ENCODE peak calls at places on chromosomes 3 and 15, in five cellular contexts. V is spleen, W is ACHN, S is adrenal gland, Y is left ventricle myocardium inferior. Z is an unnamed sample.

GRCh38 chr3:128006471-128007424 is 45.5 kb upstream of the SEC61A1 start:
- DNase-seq in Y (no peak), W (no peak), V (no peak), S (no peak), Z (no peak)

GRCh38 chr15:99306694-99307338 is 55.5 kb downstream of the LRRC28 start:
- DNase-seq in W (no peak), S (peak), V (no peak), Y (no peak), Z (no peak)

GRCh38 chr3:36164400-36164799 is 215.9 kb upstream of the STAC start:
- DNase-seq in Y (no peak), S (no peak), W (no peak), V (no peak), Z (no peak)

GRCh38 chr15:59364238-59364637 is 8.4 kb downstream of the MYO1E start:
- DNase-seq in W (no peak), V (no peak), S (no peak), Y (no peak), Z (no peak)

GRCh38 chr15:57654136-57654845 is 52.2 kb upstream of the POLR2M start:
- DNase-seq in S (no peak), W (no peak), Y (no peak), V (no peak), Z (no peak)

GRCh38 chr15:99480223-99480810 is 85.5 kb upstream of the MEF2A start:
- DNase-seq in Y (no peak), V (no peak), W (no peak), S (no peak), Z (no peak)

GRCh38 chr3:141114816-141115458 is 63.8 kb downstream of the SPSB4 start:
- DNase-seq in V (no peak), W (no peak), S (no peak), Y (no peak), Z (peak)

GRCh38 chr3:108820586-108820985 is 2.0 kb upstream of the TRAT1 start:
- DNase-seq in V (no peak), S (no peak), W (no peak), Y (no peak), Z (no peak)

GRCh38 chr15:73876779-73877178 is 3.4 kb downstream of the TBC1D21 start:
- DNase-seq in V (no peak), S (no peak), W (no peak), Y (no peak), Z (no peak)